ENCODE peak calls at places on chromosomes 12 and 14, in seven cellular contexts. A is NCI-H1092, D is NCI-H1105, S is MG63, Q is glomerular endothelial cell, B is heart left ventricle, M is substantia nigra. R is an unnamed sample.

GRCh38 chr14:27253946-27254345 is 656.1 kb upstream of the NOVA1 start:
- DNase-seq in A (no peak), D (no peak), S (no peak), Q (no peak), B (no peak), M (no peak), R (no peak)

GRCh38 chr12:107027304-107028053 is 40.5 kb upstream of the MTERF2 start:
- DNase-seq in A (peak), D (no peak), S (peak), Q (peak), B (no peak), M (no peak), R (peak)

GRCh38 chr12:77323778-77324415 is 258.5 kb upstream of the E2F7 start:
- DNase-seq in A (no peak), D (no peak), S (no peak), Q (no peak), B (no peak), M (no peak), R (no peak)

GRCh38 chr12:120832712-120833111 is 71.4 kb downstream of the SPPL3 start:
- DNase-seq in A (no peak), D (no peak), S (no peak), Q (no peak), B (no peak), M (no peak), R (no peak)

GRCh38 chr12:47892819-47893218 is 12.0 kb downstream of the VDR start:
- DNase-seq in A (no peak), D (no peak), S (no peak), Q (no peak), B (no peak), M (no peak), R (no peak)

GRCh38 chr12:4202918-4203317 is 70.6 kb upstream of the CCND2 start:
- DNase-seq in A (no peak), D (no peak), S (no peak), Q (no peak), B (no peak), M (no peak), R (no peak)

GRCh38 chr12:116009805-116010204 is 267.7 kb downstream of the MED13L start:
- DNase-seq in A (no peak), D (no peak), S (no peak), Q (no peak), B (no peak), M (no peak), R (no peak)

GRCh38 chr12:27965411-27965810 is 7.1 kb downstream of the PTHLH start:
- DNase-seq in A (no peak), D (no peak), S (no peak), Q (no peak), B (no peak), M (no peak), R (no peak)

GRCh38 chr12:685388-685787 is 22.1 kb upstream of the NINJ2 start:
- DNase-seq in A (peak), D (no peak), S (peak), Q (no peak), B (no peak), M (no peak), R (no peak)

GRCh38 chr14:24334431-24335271 is at the start of gene ADCY4:
- DNase-seq in A (no peak), D (no peak), S (no peak), Q (no peak), B (peak), M (no peak), R (no peak)

GRCh38 chr14:23550827-23551265 is 719 bp downstream of the ZFHX2 start:
- DNase-seq in A (no peak), D (no peak), S (peak), Q (no peak), B (no peak), M (no peak), R (no peak)

GRCh38 chr12:85310025-85310424 is 30.0 kb downstream of the ALX1 start:
- DNase-seq in A (no peak), D (no peak), S (no peak), Q (no peak), B (no peak), M (no peak), R (no peak)

GRCh38 chr14:101986953-101987352 is 22.6 kb downstream of the DYNC1H1 start:
- DNase-seq in A (no peak), D (no peak), S (no peak), Q (no peak), B (no peak), M (no peak), R (no peak)

GRCh38 chr12:31772186-31772585 is 43.4 kb upstream of the AMN1 start:
- DNase-seq in A (no peak), D (no peak), S (no peak), Q (no peak), B (no peak), M (no peak), R (no peak)

GRCh38 chr14:93010118-93010475 is 87.1 kb downstream of the CHGA start:
- DNase-seq in A (no peak), D (no peak), S (no peak), Q (no peak), B (no peak), M (no peak), R (no peak)

GRCh38 chr12:12405882-12406281 is 49.0 kb downstream of the BORCS5 start:
- DNase-seq in A (peak), D (no peak), S (peak), Q (no peak), B (no peak), M (peak), R (peak)

R was measured in hippocampal formation.